ENCODE peak calls at places on chromosomes 12 and 14, in four cellular contexts. Q is pancreas, K is breast epithelium, O is lower lobe of right lung. Y is an unnamed sample.

GRCh38 chr14:50667491-50668007 is 557 bp downstream of the SAV1 start:
- DNase-seq in Q (peak; percentile 43), K (peak; percentile 58), O (no peak), Y (no peak)

GRCh38 chr12:103839893-103840292 is 1.1 kb downstream of the NT5DC3 start:
- DNase-seq in Q (no peak), K (no peak), O (no peak), Y (no peak)

GRCh38 chr14:59301354-59301753 is 112.9 kb downstream of the DAAM1 start:
- DNase-seq in Q (no peak), K (no peak), O (no peak), Y (no peak)

GRCh38 chr12:124436366-124436765 is 131.0 kb downstream of the NCOR2 start:
- DNase-seq in Q (no peak), K (no peak), O (no peak), Y (no peak)

GRCh38 chr14:106850913-106851825 is 1324.8 kb downstream of the TMEM121 start:
- DNase-seq in Q (no peak), K (no peak), O (no peak), Y (no peak)

GRCh38 chr12:51070004-51070403 is 13.4 kb downstream of the CSRNP2 start:
- DNase-seq in Q (no peak), K (no peak), O (no peak), Y (no peak)

GRCh38 chr12:113128802-113129663 is 6.5 kb downstream of the RASAL1 start:
- DNase-seq in Q (no peak), K (no peak), O (peak; percentile 15), Y (no peak)

GRCh38 chr14:99047436-99048110 is 224.4 kb downstream of the BCL11B start:
- DNase-seq in Q (no peak), K (no peak), O (no peak), Y (no peak)

GRCh38 chr12:19482551-19483109 is 43.3 kb downstream of the AEBP2 start:
- DNase-seq in Q (no peak), K (no peak), O (peak; percentile 52), Y (no peak)

GRCh38 chr12:88153959-88154358 is 11.9 kb downstream of the TMTC3 start:
- DNase-seq in Q (no peak), K (no peak), O (no peak), Y (no peak)

GRCh38 chr14:63991833-63992232 is 139.0 kb downstream of the SYNE2 start:
- DNase-seq in Q (no peak), K (no peak), O (no peak), Y (no peak)

GRCh38 chr12:3311027-3311402 is 180.0 kb upstream of the PRMT8 start:
- DNase-seq in Q (peak; percentile 83), K (peak; percentile 86), O (no peak), Y (no peak)

GRCh38 chr12:76916170-76916540 is 37.3 kb upstream of the CSRP2 start:
- DNase-seq in Q (no peak), K (no peak), O (no peak), Y (no peak)

GRCh38 chr14:86055512-86055911 is 525.6 kb downstream of the FLRT2 start:
- DNase-seq in Q (no peak), K (no peak), O (no peak), Y (no peak)

GRCh38 chr12:38823743-38824142 is 81.6 kb downstream of the CPNE8 start:
- DNase-seq in Q (no peak), K (no peak), O (no peak), Y (no peak)

GRCh38 chr12:112018571-112019237 is 5.5 kb downstream of the ERP29 start:
- DNase-seq in Q (no peak), K (no peak), O (no peak), Y (no peak)

GRCh38 chr12:10211975-10212622 is 578 bp upstream of the GABARAPL1 start:
- DNase-seq in Q (peak; percentile 96), K (peak; percentile 97), O (peak; percentile 98), Y (peak; percentile 86)

GRCh38 chr14:77257700-77258099 is 13.3 kb downstream of the NGB start:
- DNase-seq in Q (no peak), K (no peak), O (peak; percentile 10), Y (no peak)

GRCh38 chr14:69519253-69519661 is 34.7 kb downstream of the PLEKHD1 start:
- DNase-seq in Q (no peak), K (no peak), O (no peak), Y (no peak)

GRCh38 chr12:62817556-62818271 is 117.2 kb downstream of the PPM1H start:
- DNase-seq in Q (no peak), K (no peak), O (no peak), Y (no peak)

GRCh38 chr12:103824290-103824689 is 16.7 kb downstream of the NT5DC3 start:
- DNase-seq in Q (no peak), K (no peak), O (no peak), Y (no peak)

GRCh38 chr12:12724421-12725085 is 7.4 kb downstream of the CDKN1B start:
- DNase-seq in Q (no peak), K (no peak), O (no peak), Y (no peak)

GRCh38 chr12:128853321-128854197 is at the start of gene GLT1D1:
- DNase-seq in Q (no peak), K (no peak), O (no peak), Y (no peak)

GRCh38 chr12:85644508-85644907 is 191.7 kb downstream of the RASSF9 start:
- DNase-seq in Q (no peak), K (no peak), O (no peak), Y (no peak)

GRCh38 chr12:63151898-63152700 is 1.1 kb upstream of the AVPR1A start:
- DNase-seq in Q (peak; percentile 15), K (no peak), O (no peak), Y (no peak)

GRCh38 chr12:105100207-105100985 is 7.1 kb upstream of the WASHC4 start:
- DNase-seq in Q (no peak), K (no peak), O (no peak), Y (no peak)

GRCh38 chr14:90239139-90239538 is 17.2 kb upstream of the PSMC1 start:
- DNase-seq in Q (no peak), K (no peak), O (no peak), Y (no peak)

GRCh38 chr14:53192023-53192422 is 38.9 kb upstream of the DDHD1 start:
- DNase-seq in Q (no peak), K (no peak), O (no peak), Y (no peak)

DNA sequence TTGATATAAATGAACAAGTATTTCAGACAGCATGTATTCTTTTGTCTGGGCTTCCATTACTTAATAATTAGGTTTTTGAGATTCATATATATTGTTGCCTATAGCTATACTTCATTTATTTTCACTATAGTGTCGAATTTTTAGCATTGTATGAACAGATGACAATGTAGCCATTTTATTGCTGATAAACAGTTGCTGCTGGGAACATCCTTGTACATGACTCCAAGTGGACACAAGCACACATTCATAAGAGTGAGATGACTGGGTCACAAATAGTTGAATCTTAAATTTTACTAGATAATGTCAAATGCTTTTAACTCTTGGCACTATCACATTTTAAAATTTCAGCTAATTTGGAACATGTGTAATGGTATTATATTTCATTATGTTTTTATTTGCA is 19.3 kb upstream of the PHC1 start:
- DNase-seq in Q (no peak), K (no peak), O (no peak), Y (no peak)
- TF ChIP-seq CTCF in Q (no peak), K (no peak), O (no peak), Y (no peak)

DNA sequence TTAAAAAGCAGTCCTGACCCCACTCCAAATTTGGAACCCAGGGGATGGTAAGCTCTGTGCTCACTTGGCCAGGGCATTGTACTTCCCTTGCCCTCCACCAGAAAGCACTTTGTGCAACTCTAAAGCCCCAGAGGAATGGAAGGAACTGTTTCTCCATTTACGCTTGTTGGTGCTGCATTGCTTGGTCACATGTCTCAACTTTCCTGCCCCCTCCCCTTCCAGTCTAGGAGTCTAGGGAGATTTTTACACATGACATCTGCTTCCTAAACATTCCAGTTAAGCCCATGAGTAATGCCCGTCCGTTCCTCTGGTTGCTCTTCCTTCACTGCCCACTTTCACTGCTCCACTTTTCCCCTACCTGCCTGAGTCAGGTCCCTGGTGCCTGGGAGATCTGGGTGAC is 92.6 kb upstream of the MAP1LC3B2 start:
- DNase-seq in Q (no peak), K (no peak), O (no peak), Y (no peak)
- TF ChIP-seq CTCF in Q (no peak), K (no peak), O (no peak), Y (no peak)

GRCh38 chr12:48956279-48957140 is 777 bp downstream of the ARF3 start:
- DNase-seq in Q (peak; percentile 78), K (peak; percentile 75), O (peak; percentile 82), Y (peak; percentile 68)
- TF ChIP-seq CTCF in Q (no peak), K (no peak), O (no peak), Y (no peak)

GRCh38 chr12:107521826-107522355 is 163.7 kb upstream of the PWP1 start:
- DNase-seq in Q (no peak), K (no peak), O (no peak), Y (no peak)

GRCh38 chr12:107525063-107525718 is 160.4 kb upstream of the PWP1 start:
- DNase-seq in Q (no peak), K (no peak), O (no peak), Y (no peak)

GRCh38 chr12:107519906-107520859 is 165.4 kb upstream of the PWP1 start:
- DNase-seq in Q (no peak), K (no peak), O (no peak), Y (no peak)

GRCh38 chr12:107523760-107524558 is 161.6 kb upstream of the PWP1 start:
- DNase-seq in Q (no peak), K (no peak), O (no peak), Y (no peak)

GRCh38 chr12:107522692-107523477 is 162.7 kb upstream of the PWP1 start:
- DNase-seq in Q (no peak), K (no peak), O (no peak), Y (no peak)
- TF ChIP-seq CTCF in Q (no peak), K (no peak), O (no peak), Y (no peak)

DNA sequence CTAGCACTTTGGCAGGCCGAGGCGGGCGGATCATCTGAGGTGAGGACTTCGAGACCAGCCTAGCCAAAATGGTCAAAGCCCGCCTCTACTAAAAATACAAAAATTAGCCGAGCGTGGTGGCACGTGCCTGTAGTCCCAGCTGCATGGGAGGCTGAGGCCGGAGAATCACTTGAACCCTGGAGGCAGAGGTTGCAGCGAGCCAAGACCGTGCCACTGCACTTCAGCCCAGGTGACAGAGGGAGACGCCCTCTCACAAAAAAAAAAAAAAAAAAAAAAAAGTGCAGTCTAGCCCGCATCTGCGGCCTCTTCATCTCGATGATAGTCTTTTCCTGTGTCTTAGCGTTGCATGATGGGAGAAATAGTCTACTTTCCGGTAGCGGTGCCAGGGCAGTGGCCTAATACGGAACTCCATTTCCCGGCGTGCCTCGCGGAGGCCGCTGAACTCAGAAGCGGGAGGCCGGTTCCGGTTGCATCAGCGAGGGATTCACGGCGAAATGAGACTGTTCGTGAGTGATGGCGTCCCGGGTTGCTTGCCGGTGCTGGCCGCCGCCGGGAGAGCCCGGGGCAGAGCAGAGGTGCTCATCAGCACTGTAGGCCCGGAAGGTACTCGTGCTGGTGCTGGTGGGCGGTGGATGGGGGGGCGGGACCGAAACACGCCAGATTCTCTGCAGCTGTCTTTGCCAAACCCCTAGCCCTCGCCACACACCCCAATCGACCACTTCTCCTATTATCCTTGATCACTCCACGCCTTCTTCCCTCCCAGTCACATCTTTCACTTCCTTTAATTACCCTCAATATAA is at the start of gene MARS1:
- DNase-seq in Q (peak; percentile 95), K (peak; percentile 91), O (peak; percentile 97), Y (peak; percentile 88)
- TF ChIP-seq CTCF in Q (no peak), K (peak; percentile 19), O (no peak), Y (no peak)

Y was measured in omental fat pad.